ENCODE peak calls at places on chromosomes 6 and 20, in ten cellular contexts. One of them, this sample, is unnamed.

GRCh38 chr6:164398647-164399046 is 910.8 kb downstream of the C6orf118 start:
- DNase-seq in heart right ventricle: no peak
- DNase-seq in HFFc6: no peak
- DNase-seq in nephron progenitor cell: no peak
- DNase-seq in tibial artery: no peak
- DNase-seq in lower lobe of right lung: no peak
- DNase-seq in uterus: no peak
- DNase-seq in endothelial cell: no peak
- DNase-seq in fibroblast of pulmonary artery: no peak
- DNase-seq in cardiac fibroblast: peak
- DNase-seq in this sample: no peak

GRCh38 chr6:89350281-89351037 is 2.1 kb downstream of the UBE2J1 start:
- DNase-seq in heart right ventricle: no peak
- DNase-seq in HFFc6: peak
- DNase-seq in nephron progenitor cell: no peak
- DNase-seq in tibial artery: no peak
- DNase-seq in lower lobe of right lung: no peak
- DNase-seq in uterus: no peak
- DNase-seq in endothelial cell: no peak
- DNase-seq in fibroblast of pulmonary artery: peak
- DNase-seq in cardiac fibroblast: peak
- DNase-seq in this sample: no peak

GRCh38 chr6:128098000-128098581 is 197.2 kb upstream of the THEMIS start:
- DNase-seq in heart right ventricle: no peak
- DNase-seq in HFFc6: no peak
- DNase-seq in nephron progenitor cell: no peak
- DNase-seq in tibial artery: no peak
- DNase-seq in lower lobe of right lung: no peak
- DNase-seq in uterus: no peak
- DNase-seq in endothelial cell: no peak
- DNase-seq in fibroblast of pulmonary artery: peak
- DNase-seq in cardiac fibroblast: peak
- DNase-seq in this sample: no peak

GRCh38 chr6:35294308-35294945 is 3.2 kb upstream of the DEF6 start:
- DNase-seq in heart right ventricle: no peak
- DNase-seq in HFFc6: peak
- DNase-seq in nephron progenitor cell: peak
- DNase-seq in tibial artery: no peak
- DNase-seq in lower lobe of right lung: no peak
- DNase-seq in uterus: no peak
- DNase-seq in endothelial cell: peak
- DNase-seq in fibroblast of pulmonary artery: peak
- DNase-seq in cardiac fibroblast: peak
- DNase-seq in this sample: peak

GRCh38 chr6:139927236-139927635 is 552.8 kb upstream of the CITED2 start:
- DNase-seq in heart right ventricle: no peak
- DNase-seq in HFFc6: peak
- DNase-seq in nephron progenitor cell: no peak
- DNase-seq in tibial artery: no peak
- DNase-seq in lower lobe of right lung: no peak
- DNase-seq in uterus: peak
- DNase-seq in endothelial cell: no peak
- DNase-seq in fibroblast of pulmonary artery: peak
- DNase-seq in cardiac fibroblast: peak
- DNase-seq in this sample: no peak

GRCh38 chr6:80769101-80769500 is 662.6 kb downstream of the BCKDHB start:
- DNase-seq in heart right ventricle: no peak
- DNase-seq in HFFc6: peak
- DNase-seq in nephron progenitor cell: no peak
- DNase-seq in tibial artery: no peak
- DNase-seq in lower lobe of right lung: no peak
- DNase-seq in uterus: no peak
- DNase-seq in endothelial cell: no peak
- DNase-seq in fibroblast of pulmonary artery: no peak
- DNase-seq in cardiac fibroblast: peak
- DNase-seq in this sample: no peak

GRCh38 chr20:62381202-62381797 is 5.6 kb upstream of the RPS21 start:
- DNase-seq in heart right ventricle: no peak
- DNase-seq in HFFc6: no peak
- DNase-seq in nephron progenitor cell: no peak
- DNase-seq in tibial artery: no peak
- DNase-seq in lower lobe of right lung: no peak
- DNase-seq in uterus: peak
- DNase-seq in endothelial cell: no peak
- DNase-seq in fibroblast of pulmonary artery: peak
- DNase-seq in cardiac fibroblast: peak
- DNase-seq in this sample: no peak

GRCh38 chr6:160442151-160442550 is 94.0 kb downstream of the SLC22A3 start:
- DNase-seq in heart right ventricle: no peak
- DNase-seq in HFFc6: no peak
- DNase-seq in nephron progenitor cell: no peak
- DNase-seq in tibial artery: no peak
- DNase-seq in lower lobe of right lung: no peak
- DNase-seq in uterus: no peak
- DNase-seq in endothelial cell: no peak
- DNase-seq in fibroblast of pulmonary artery: no peak
- DNase-seq in cardiac fibroblast: no peak
- DNase-seq in this sample: no peak

DNA sequence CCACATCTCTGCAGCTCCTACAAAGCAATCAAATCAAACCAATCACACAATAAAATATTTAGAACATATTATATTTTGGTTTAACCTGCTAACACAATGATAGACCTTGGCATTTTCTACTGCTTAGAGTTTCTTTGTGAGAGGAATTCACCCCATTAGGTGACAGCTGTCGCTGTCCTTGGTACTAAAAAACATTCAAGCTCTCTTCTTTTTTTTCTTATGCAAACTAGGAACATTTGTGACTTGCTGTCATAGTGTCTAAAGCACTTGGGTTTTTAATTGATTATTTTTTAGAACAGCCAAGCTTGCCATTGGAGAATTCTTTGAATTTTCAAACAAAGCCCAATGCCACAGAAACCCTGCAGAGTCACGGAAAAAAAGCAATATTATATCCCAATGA is 46.4 kb downstream of the CNR1 start:
- DNase-seq in heart right ventricle: no peak
- DNase-seq in HFFc6: no peak
- DNase-seq in nephron progenitor cell: peak
- DNase-seq in tibial artery: no peak
- DNase-seq in lower lobe of right lung: no peak
- DNase-seq in uterus: no peak
- DNase-seq in endothelial cell: no peak
- DNase-seq in fibroblast of pulmonary artery: peak
- DNase-seq in cardiac fibroblast: peak
- DNase-seq in this sample: no peak
- TF ChIP-seq CTCF in heart right ventricle: no peak
- TF ChIP-seq CTCF in HFFc6: no peak
- TF ChIP-seq CTCF in nephron progenitor cell: no peak
- TF ChIP-seq CTCF in tibial artery: no peak
- TF ChIP-seq CTCF in lower lobe of right lung: no peak
- TF ChIP-seq CTCF in uterus: no peak
- TF ChIP-seq CTCF in endothelial cell: no peak
- TF ChIP-seq CTCF in fibroblast of pulmonary artery: no peak
- TF ChIP-seq CTCF in cardiac fibroblast: no peak
- TF ChIP-seq CTCF in this sample: no peak

GRCh38 chr20:60053125-60053812 is 95.0 kb downstream of the CDH26 start:
- DNase-seq in heart right ventricle: no peak
- DNase-seq in HFFc6: no peak
- DNase-seq in nephron progenitor cell: no peak
- DNase-seq in tibial artery: no peak
- DNase-seq in lower lobe of right lung: no peak
- DNase-seq in uterus: no peak
- DNase-seq in endothelial cell: no peak
- DNase-seq in fibroblast of pulmonary artery: no peak
- DNase-seq in cardiac fibroblast: no peak
- DNase-seq in this sample: no peak

GRCh38 chr20:60052322-60052721 is 94.1 kb downstream of the CDH26 start:
- DNase-seq in heart right ventricle: no peak
- DNase-seq in HFFc6: no peak
- DNase-seq in nephron progenitor cell: no peak
- DNase-seq in tibial artery: no peak
- DNase-seq in lower lobe of right lung: no peak
- DNase-seq in uterus: no peak
- DNase-seq in endothelial cell: no peak
- DNase-seq in fibroblast of pulmonary artery: no peak
- DNase-seq in cardiac fibroblast: no peak
- DNase-seq in this sample: no peak

GRCh38 chr20:60048634-60049578 is 90.7 kb downstream of the CDH26 start:
- DNase-seq in heart right ventricle: no peak
- DNase-seq in HFFc6: no peak
- DNase-seq in nephron progenitor cell: no peak
- DNase-seq in tibial artery: no peak
- DNase-seq in lower lobe of right lung: no peak
- DNase-seq in uterus: no peak
- DNase-seq in endothelial cell: no peak
- DNase-seq in fibroblast of pulmonary artery: no peak
- DNase-seq in cardiac fibroblast: no peak
- DNase-seq in this sample: no peak

GRCh38 chr20:60049601-60050000 is 91.4 kb downstream of the CDH26 start:
- DNase-seq in heart right ventricle: no peak
- DNase-seq in HFFc6: peak
- DNase-seq in nephron progenitor cell: no peak
- DNase-seq in tibial artery: no peak
- DNase-seq in lower lobe of right lung: no peak
- DNase-seq in uterus: no peak
- DNase-seq in endothelial cell: no peak
- DNase-seq in fibroblast of pulmonary artery: no peak
- DNase-seq in cardiac fibroblast: peak
- DNase-seq in this sample: no peak

DNA sequence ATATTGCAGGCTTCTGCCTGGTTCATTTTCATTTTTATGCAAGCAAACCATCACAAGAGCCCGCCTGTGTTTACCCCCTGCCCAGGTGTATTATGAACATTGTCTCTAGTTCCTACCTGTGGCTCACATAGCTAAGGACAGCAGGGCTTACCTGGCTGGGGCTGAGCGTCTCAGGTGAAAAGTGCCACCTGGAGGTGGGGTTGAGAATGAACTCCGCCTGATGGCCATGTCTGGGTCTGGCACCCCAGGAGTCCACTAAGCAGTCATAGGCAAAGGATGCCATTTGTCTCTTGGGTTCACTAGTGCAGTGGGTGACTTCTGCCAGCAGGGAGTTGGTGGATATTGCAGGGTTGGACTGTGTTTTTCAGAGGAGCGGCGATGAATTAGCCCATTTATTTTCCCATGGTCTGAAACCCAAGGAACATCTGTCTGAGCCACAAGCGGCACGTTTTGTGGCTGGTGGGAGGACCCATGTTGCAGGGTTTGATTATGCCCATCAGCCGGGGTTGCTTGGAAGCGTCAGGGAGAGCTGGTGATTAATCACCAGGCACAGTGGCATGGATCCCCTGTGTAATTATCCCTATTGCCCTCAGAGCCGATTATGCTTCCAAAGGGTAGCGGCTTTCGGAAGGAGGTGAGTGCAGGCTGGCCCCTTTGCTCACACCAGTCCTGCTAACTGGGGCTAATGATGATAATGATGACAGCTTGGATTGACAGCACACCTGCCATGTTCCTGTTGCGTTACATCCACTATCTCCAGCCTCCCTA is 92.2 kb downstream of the CDH26 start:
- DNase-seq in heart right ventricle: no peak
- DNase-seq in HFFc6: no peak
- DNase-seq in nephron progenitor cell: no peak
- DNase-seq in tibial artery: no peak
- DNase-seq in lower lobe of right lung: no peak
- DNase-seq in uterus: no peak
- DNase-seq in endothelial cell: no peak
- DNase-seq in fibroblast of pulmonary artery: no peak
- DNase-seq in cardiac fibroblast: no peak
- DNase-seq in this sample: peak
- TF ChIP-seq CTCF in heart right ventricle: peak
- TF ChIP-seq CTCF in HFFc6: peak
- TF ChIP-seq CTCF in nephron progenitor cell: no peak
- TF ChIP-seq CTCF in tibial artery: no peak
- TF ChIP-seq CTCF in lower lobe of right lung: peak
- TF ChIP-seq CTCF in uterus: no peak
- TF ChIP-seq CTCF in endothelial cell: peak
- TF ChIP-seq CTCF in fibroblast of pulmonary artery: no peak
- TF ChIP-seq CTCF in cardiac fibroblast: peak
- TF ChIP-seq CTCF in this sample: peak

GRCh38 chr20:1822564-1823420 is 72.4 kb upstream of the SIRPA start:
- DNase-seq in heart right ventricle: no peak
- DNase-seq in HFFc6: peak
- DNase-seq in nephron progenitor cell: no peak
- DNase-seq in tibial artery: no peak
- DNase-seq in lower lobe of right lung: no peak
- DNase-seq in uterus: no peak
- DNase-seq in endothelial cell: no peak
- DNase-seq in fibroblast of pulmonary artery: peak
- DNase-seq in cardiac fibroblast: peak
- DNase-seq in this sample: no peak

GRCh38 chr20:1825492-1825891 is 69.7 kb upstream of the SIRPA start:
- DNase-seq in heart right ventricle: no peak
- DNase-seq in HFFc6: peak
- DNase-seq in nephron progenitor cell: no peak
- DNase-seq in tibial artery: no peak
- DNase-seq in lower lobe of right lung: no peak
- DNase-seq in uterus: no peak
- DNase-seq in endothelial cell: no peak
- DNase-seq in fibroblast of pulmonary artery: peak
- DNase-seq in cardiac fibroblast: peak
- DNase-seq in this sample: no peak

GRCh38 chr20:1823421-1823892 is 71.8 kb upstream of the SIRPA start:
- DNase-seq in heart right ventricle: no peak
- DNase-seq in HFFc6: no peak
- DNase-seq in nephron progenitor cell: no peak
- DNase-seq in tibial artery: no peak
- DNase-seq in lower lobe of right lung: no peak
- DNase-seq in uterus: no peak
- DNase-seq in endothelial cell: no peak
- DNase-seq in fibroblast of pulmonary artery: no peak
- DNase-seq in cardiac fibroblast: no peak
- DNase-seq in this sample: no peak

GRCh38 chr20:1824834-1825233 is 70.4 kb upstream of the SIRPA start:
- DNase-seq in heart right ventricle: no peak
- DNase-seq in HFFc6: no peak
- DNase-seq in nephron progenitor cell: no peak
- DNase-seq in tibial artery: no peak
- DNase-seq in lower lobe of right lung: no peak
- DNase-seq in uterus: no peak
- DNase-seq in endothelial cell: no peak
- DNase-seq in fibroblast of pulmonary artery: peak
- DNase-seq in cardiac fibroblast: peak
- DNase-seq in this sample: no peak

DNA sequence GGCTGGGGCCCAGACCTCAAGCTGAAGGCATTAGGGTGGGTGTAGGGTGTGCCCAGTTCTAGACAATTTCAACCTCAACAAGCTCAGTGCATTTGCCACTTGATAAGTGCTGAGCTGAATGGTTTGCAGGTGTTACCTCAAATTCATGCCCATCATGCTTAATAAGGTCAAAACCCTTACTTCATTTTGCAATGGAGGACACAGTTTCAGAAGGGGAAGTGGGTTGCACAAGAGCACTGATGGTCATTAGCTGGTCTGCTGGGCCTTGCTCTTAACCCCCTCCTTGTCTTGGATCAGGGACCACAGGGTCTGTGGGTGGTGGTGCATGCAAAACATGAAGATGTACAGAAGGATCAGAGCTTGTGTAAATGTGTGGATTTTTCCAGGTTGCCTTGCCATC is 71.0 kb upstream of the SIRPA start:
- DNase-seq in heart right ventricle: no peak
- DNase-seq in HFFc6: no peak
- DNase-seq in nephron progenitor cell: no peak
- DNase-seq in tibial artery: no peak
- DNase-seq in lower lobe of right lung: no peak
- DNase-seq in uterus: no peak
- DNase-seq in endothelial cell: no peak
- DNase-seq in fibroblast of pulmonary artery: no peak
- DNase-seq in cardiac fibroblast: no peak
- DNase-seq in this sample: no peak
- TF ChIP-seq CTCF in heart right ventricle: no peak
- TF ChIP-seq CTCF in HFFc6: no peak
- TF ChIP-seq CTCF in nephron progenitor cell: no peak
- TF ChIP-seq CTCF in tibial artery: no peak
- TF ChIP-seq CTCF in lower lobe of right lung: no peak
- TF ChIP-seq CTCF in uterus: no peak
- TF ChIP-seq CTCF in endothelial cell: no peak
- TF ChIP-seq CTCF in fibroblast of pulmonary artery: no peak
- TF ChIP-seq CTCF in cardiac fibroblast: no peak
- TF ChIP-seq CTCF in this sample: no peak

GRCh38 chr6:72022830-72023229 is 136.5 kb downstream of the RIMS1 start:
- DNase-seq in heart right ventricle: no peak
- DNase-seq in HFFc6: no peak
- DNase-seq in nephron progenitor cell: no peak
- DNase-seq in tibial artery: no peak
- DNase-seq in lower lobe of right lung: no peak
- DNase-seq in uterus: no peak
- DNase-seq in endothelial cell: no peak
- DNase-seq in fibroblast of pulmonary artery: no peak
- DNase-seq in cardiac fibroblast: no peak
- DNase-seq in this sample: no peak
- TF ChIP-seq CTCF in heart right ventricle: no peak
- TF ChIP-seq CTCF in HFFc6: peak
- TF ChIP-seq CTCF in nephron progenitor cell: no peak
- TF ChIP-seq CTCF in tibial artery: no peak
- TF ChIP-seq CTCF in lower lobe of right lung: no peak
- TF ChIP-seq CTCF in uterus: no peak
- TF ChIP-seq CTCF in endothelial cell: no peak
- TF ChIP-seq CTCF in fibroblast of pulmonary artery: no peak
- TF ChIP-seq CTCF in cardiac fibroblast: no peak
- TF ChIP-seq CTCF in this sample: no peak